ENCODE peak calls at places on chromosomes 3 and 15, in ten cellular contexts. One of them, this sample, is unnamed.

GRCh38 chr15:97961067-97961954 is 808 bp downstream of the ARRDC4 start:
- DNase-seq in HS-27A: no peak
- DNase-seq in right cardiac atrium: peak
- DNase-seq in GM23248: peak
- DNase-seq in upper lobe of right lung: peak
- DNase-seq in mucosa of descending colon: peak
- DNase-seq in GM03348: peak
- DNase-seq in AML-193: no peak
- DNase-seq in amniotic stem cell: no peak
- DNase-seq in Caki2: peak
- DNase-seq in this sample: peak

GRCh38 chr3:116399701-116400261 is 45.5 kb downstream of the LSAMP start:
- DNase-seq in HS-27A: no peak
- DNase-seq in right cardiac atrium: no peak
- DNase-seq in GM23248: no peak
- DNase-seq in upper lobe of right lung: no peak
- DNase-seq in mucosa of descending colon: no peak
- DNase-seq in GM03348: no peak
- DNase-seq in AML-193: no peak
- DNase-seq in amniotic stem cell: no peak
- DNase-seq in Caki2: no peak
- DNase-seq in this sample: no peak

GRCh38 chr3:162391301-162391700 is 894.7 kb downstream of the OTOL1 start:
- DNase-seq in HS-27A: no peak
- DNase-seq in right cardiac atrium: no peak
- DNase-seq in GM23248: peak
- DNase-seq in upper lobe of right lung: no peak
- DNase-seq in mucosa of descending colon: no peak
- DNase-seq in GM03348: peak
- DNase-seq in AML-193: no peak
- DNase-seq in amniotic stem cell: no peak
- DNase-seq in Caki2: no peak
- DNase-seq in this sample: no peak

GRCh38 chr15:70526221-70526973 is 237.0 kb downstream of the UACA start:
- DNase-seq in HS-27A: no peak
- DNase-seq in right cardiac atrium: no peak
- DNase-seq in GM23248: peak
- DNase-seq in upper lobe of right lung: no peak
- DNase-seq in mucosa of descending colon: peak
- DNase-seq in GM03348: peak
- DNase-seq in AML-193: peak
- DNase-seq in amniotic stem cell: peak
- DNase-seq in Caki2: no peak
- DNase-seq in this sample: no peak

GRCh38 chr3:99111235-99111634 is 209.7 kb upstream of the DCBLD2 start:
- DNase-seq in HS-27A: no peak
- DNase-seq in right cardiac atrium: no peak
- DNase-seq in GM23248: peak
- DNase-seq in upper lobe of right lung: no peak
- DNase-seq in mucosa of descending colon: no peak
- DNase-seq in GM03348: no peak
- DNase-seq in AML-193: no peak
- DNase-seq in amniotic stem cell: no peak
- DNase-seq in Caki2: no peak
- DNase-seq in this sample: no peak

GRCh38 chr15:69304176-69304533 is 5.4 kb downstream of the PAQR5 start:
- DNase-seq in HS-27A: peak
- DNase-seq in right cardiac atrium: no peak
- DNase-seq in GM23248: peak
- DNase-seq in upper lobe of right lung: peak
- DNase-seq in mucosa of descending colon: no peak
- DNase-seq in GM03348: peak
- DNase-seq in AML-193: no peak
- DNase-seq in amniotic stem cell: no peak
- DNase-seq in Caki2: peak
- DNase-seq in this sample: no peak

GRCh38 chr3:38454884-38455638 is 1.4 kb downstream of the ACVR2B start:
- DNase-seq in HS-27A: no peak
- DNase-seq in right cardiac atrium: peak
- DNase-seq in GM23248: peak
- DNase-seq in upper lobe of right lung: peak
- DNase-seq in mucosa of descending colon: peak
- DNase-seq in GM03348: peak
- DNase-seq in AML-193: no peak
- DNase-seq in amniotic stem cell: no peak
- DNase-seq in Caki2: peak
- DNase-seq in this sample: no peak

GRCh38 chr15:86570738-86571137 is 491.1 kb downstream of the AGBL1 start:
- DNase-seq in HS-27A: no peak
- DNase-seq in right cardiac atrium: no peak
- DNase-seq in GM23248: no peak
- DNase-seq in upper lobe of right lung: no peak
- DNase-seq in mucosa of descending colon: no peak
- DNase-seq in GM03348: no peak
- DNase-seq in AML-193: no peak
- DNase-seq in amniotic stem cell: no peak
- DNase-seq in Caki2: no peak
- DNase-seq in this sample: no peak

GRCh38 chr15:96424674-96425073 is 94.2 kb downstream of the NR2F2 start:
- DNase-seq in HS-27A: no peak
- DNase-seq in right cardiac atrium: no peak
- DNase-seq in GM23248: no peak
- DNase-seq in upper lobe of right lung: no peak
- DNase-seq in mucosa of descending colon: no peak
- DNase-seq in GM03348: no peak
- DNase-seq in AML-193: no peak
- DNase-seq in amniotic stem cell: no peak
- DNase-seq in Caki2: no peak
- DNase-seq in this sample: no peak

GRCh38 chr15:36334059-36334458 is 245.4 kb upstream of the CDIN1 start:
- DNase-seq in HS-27A: peak
- DNase-seq in right cardiac atrium: no peak
- DNase-seq in GM23248: peak
- DNase-seq in upper lobe of right lung: no peak
- DNase-seq in mucosa of descending colon: no peak
- DNase-seq in GM03348: peak
- DNase-seq in AML-193: no peak
- DNase-seq in amniotic stem cell: no peak
- DNase-seq in Caki2: peak
- DNase-seq in this sample: no peak

GRCh38 chr3:138068046-138068445 is 47.4 kb downstream of the DZIP1L start:
- DNase-seq in HS-27A: no peak
- DNase-seq in right cardiac atrium: no peak
- DNase-seq in GM23248: no peak
- DNase-seq in upper lobe of right lung: no peak
- DNase-seq in mucosa of descending colon: no peak
- DNase-seq in GM03348: no peak
- DNase-seq in AML-193: no peak
- DNase-seq in amniotic stem cell: no peak
- DNase-seq in Caki2: no peak
- DNase-seq in this sample: no peak

GRCh38 chr15:71730277-71731144 is 79.8 kb upstream of the NR2E3 start:
- DNase-seq in HS-27A: no peak
- DNase-seq in right cardiac atrium: no peak
- DNase-seq in GM23248: peak
- DNase-seq in upper lobe of right lung: no peak
- DNase-seq in mucosa of descending colon: peak
- DNase-seq in GM03348: peak
- DNase-seq in AML-193: peak
- DNase-seq in amniotic stem cell: peak
- DNase-seq in Caki2: peak
- DNase-seq in this sample: no peak

GRCh38 chr3:24526640-24527237 is 32.1 kb upstream of the THRB start:
- DNase-seq in HS-27A: no peak
- DNase-seq in right cardiac atrium: no peak
- DNase-seq in GM23248: no peak
- DNase-seq in upper lobe of right lung: no peak
- DNase-seq in mucosa of descending colon: no peak
- DNase-seq in GM03348: no peak
- DNase-seq in AML-193: no peak
- DNase-seq in amniotic stem cell: no peak
- DNase-seq in Caki2: no peak
- DNase-seq in this sample: no peak

GRCh38 chr15:57747206-57747605 is 40.7 kb downstream of the POLR2M start:
- DNase-seq in HS-27A: no peak
- DNase-seq in right cardiac atrium: no peak
- DNase-seq in GM23248: no peak
- DNase-seq in upper lobe of right lung: peak
- DNase-seq in mucosa of descending colon: peak
- DNase-seq in GM03348: no peak
- DNase-seq in AML-193: no peak
- DNase-seq in amniotic stem cell: no peak
- DNase-seq in Caki2: no peak
- DNase-seq in this sample: peak

This sample was measured in T-helper 1 cell.